ENCODE peak calls at places on chromosomes 3 and 15, in eight cellular contexts. Z is GM20000; W is right atrium auricular region; T is stimulated activated CD4-positive, alpha-beta T cell treated with anti-CD3 and anti-CD28 coated beads, Interleukin-2, amount 100 ng/mL, for 24 hours; Q is iris pigment epithelial cell; F is aorta; O is GM23248; B is AG08396. G is an unnamed sample.
A peak's percentile ranks its signal among the peaks of the same experiment; 100 is the strongest.

GRCh38 chr3:45890405-45890804 is 4.1 kb downstream of the CCR9 start:
- DNase-seq in F (no peak), T (no peak), B (no peak), Q (no peak), W (no peak), O (no peak), Z (no peak), G (no peak)

GRCh38 chr3:25074151-25074550 is 353.9 kb upstream of the RARB start:
- DNase-seq in T (no peak), O (no peak), W (no peak), B (no peak), Q (peak; percentile 28), Z (no peak), F (no peak), G (no peak)

GRCh38 chr15:83378921-83379561 is 68.1 kb upstream of the SH3GL3 start:
- DNase-seq in B (no peak), W (no peak), Z (no peak), Q (no peak), O (no peak), T (no peak), F (no peak), G (no peak)

GRCh38 chr3:151168269-151169094 is 34.5 kb downstream of the GPR171 start:
- DNase-seq in W (peak; percentile 69), O (peak; percentile 83), Q (peak; percentile 74), Z (peak; percentile 66), B (peak; percentile 61), F (peak; percentile 86), T (peak; percentile 87), G (no peak)

GRCh38 chr15:52255008-52255407 is 40.6 kb downstream of the MYO5C start:
- DNase-seq in O (peak; percentile 69), T (no peak), W (no peak), Q (peak; percentile 57), Z (no peak), B (no peak), F (no peak), G (no peak)

GRCh38 chr15:70504305-70504951 is 258.9 kb downstream of the UACA start:
- DNase-seq in O (peak; percentile 89), Q (peak; percentile 61), W (peak; percentile 73), T (no peak), F (peak; percentile 88), B (no peak), Z (peak; percentile 69), G (no peak)

GRCh38 chr15:89335289-89336041 is 841 bp upstream of the POLG start:
- DNase-seq in T (no peak), F (peak; percentile 81), O (no peak), B (no peak), W (peak; percentile 62), Z (no peak), Q (no peak), G (no peak)

GRCh38 chr15:45732544-45733130 is 97.8 kb downstream of the SQOR start:
- DNase-seq in B (no peak), Q (no peak), F (peak; percentile 73), T (no peak), O (no peak), Z (no peak), W (no peak), G (no peak)

GRCh38 chr15:74182131-74182530 is 8.6 kb downstream of the ISLR start:
- DNase-seq in T (no peak), Q (no peak), O (no peak), F (peak; percentile 52), W (no peak), Z (no peak), B (no peak), G (no peak)

G was measured in amygdala.